ENCODE peak calls at places on chromosome 18, in four cellular contexts. One of them, this sample, is unnamed.

GRCh38 chr18:77650799-77651385 is 401.2 kb downstream of the GALR1 start:
- DNase-seq in neuronal stem cell: peak; percentile 68
- DNase-seq in T-helper 9 cell: peak; percentile 45
- DNase-seq in NCI-H2081: peak; percentile 67
- DNase-seq in this sample: peak; percentile 1

GRCh38 chr18:23231340-23232021 is 96.2 kb downstream of the CABLES1 start:
- DNase-seq in neuronal stem cell: no peak
- DNase-seq in T-helper 9 cell: peak; percentile 41
- DNase-seq in NCI-H2081: no peak
- DNase-seq in this sample: peak; percentile 98

GRCh38 chr18:13813271-13813849 is 10.6 kb upstream of the MC5R start:
- DNase-seq in neuronal stem cell: peak; percentile 65
- DNase-seq in T-helper 9 cell: peak; percentile 29
- DNase-seq in NCI-H2081: peak; percentile 37
- DNase-seq in this sample: peak; percentile 51

GRCh38 chr18:28040720-28041119 is 136.2 kb downstream of the CDH2 start:
- DNase-seq in neuronal stem cell: no peak
- DNase-seq in T-helper 9 cell: no peak
- DNase-seq in NCI-H2081: no peak
- DNase-seq in this sample: peak; percentile 15

GRCh38 chr18:12304351-12305210 is 3.5 kb upstream of the TUBB6 start:
- DNase-seq in neuronal stem cell: no peak
- DNase-seq in T-helper 9 cell: no peak
- DNase-seq in NCI-H2081: peak; percentile 36
- DNase-seq in this sample: no peak

GRCh38 chr18:29436459-29436858 is 1259.5 kb upstream of the CDH2 start:
- DNase-seq in neuronal stem cell: no peak
- DNase-seq in T-helper 9 cell: no peak
- DNase-seq in NCI-H2081: no peak
- DNase-seq in this sample: no peak

GRCh38 chr18:27608742-27609141 is 423.6 kb upstream of the CHST9 start:
- DNase-seq in neuronal stem cell: no peak
- DNase-seq in T-helper 9 cell: no peak
- DNase-seq in NCI-H2081: no peak
- DNase-seq in this sample: no peak

GRCh38 chr18:58572181-58572580 is 56.7 kb downstream of the ALPK2 start:
- DNase-seq in neuronal stem cell: no peak
- DNase-seq in T-helper 9 cell: no peak
- DNase-seq in NCI-H2081: no peak
- DNase-seq in this sample: peak; percentile 97

GRCh38 chr18:73717570-73717969 is 430.1 kb downstream of the FBXO15 start:
- DNase-seq in neuronal stem cell: no peak
- DNase-seq in T-helper 9 cell: no peak
- DNase-seq in NCI-H2081: no peak
- DNase-seq in this sample: no peak

GRCh38 chr18:39571511-39571910 is 2005.9 kb upstream of the CELF4 start:
- DNase-seq in neuronal stem cell: no peak
- DNase-seq in T-helper 9 cell: no peak
- DNase-seq in NCI-H2081: peak; percentile 10
- DNase-seq in this sample: no peak

GRCh38 chr18:59127047-59127446 is 12.6 kb upstream of the SEC11C start:
- DNase-seq in neuronal stem cell: no peak
- DNase-seq in T-helper 9 cell: no peak
- DNase-seq in NCI-H2081: no peak
- DNase-seq in this sample: no peak

GRCh38 chr18:46152436-46152807 is 48.2 kb downstream of the HAUS1 start:
- DNase-seq in neuronal stem cell: no peak
- DNase-seq in T-helper 9 cell: no peak
- DNase-seq in NCI-H2081: no peak
- DNase-seq in this sample: peak; percentile 91

GRCh38 chr18:56747032-56747658 is 96.0 kb downstream of the WDR7 start:
- DNase-seq in neuronal stem cell: no peak
- DNase-seq in T-helper 9 cell: no peak
- DNase-seq in NCI-H2081: no peak
- DNase-seq in this sample: no peak

GRCh38 chr18:49277395-49278036 is 182.9 kb downstream of the DYM start:
- DNase-seq in neuronal stem cell: no peak
- DNase-seq in T-helper 9 cell: no peak
- DNase-seq in NCI-H2081: no peak
- DNase-seq in this sample: peak; percentile 5

GRCh38 chr18:42310956-42311355 is 355.9 kb downstream of the PIK3C3 start:
- DNase-seq in neuronal stem cell: no peak
- DNase-seq in T-helper 9 cell: no peak
- DNase-seq in NCI-H2081: no peak
- DNase-seq in this sample: no peak